ENCODE peak calls at places on chromosome 6, in five cellular contexts. V, P, N, H and U are unnamed samples.

GRCh38 chr6:52104979-52105378 is 17.6 kb upstream of the PKHD1 start:
- DNase-seq in P (no peak), V (no peak), N (no peak), H (no peak), U (no peak)

GRCh38 chr6:79461205-79461604 is 76.0 kb downstream of the LCA5 start:
- DNase-seq in N (no peak), V (no peak), H (no peak), P (no peak), U (no peak)

GRCh38 chr6:169046021-169046420 is 207.6 kb downstream of the THBS2 start:
- DNase-seq in H (no peak), N (no peak), P (no peak), V (no peak), U (no peak)

GRCh38 chr6:36124881-36125280 is 5.4 kb upstream of the MAPK13 start:
- DNase-seq in V (peak), H (no peak), P (no peak), N (no peak), U (no peak)

GRCh38 chr6:71181565-71181964 is 107.0 kb upstream of the OGFRL1 start:
- DNase-seq in P (peak), V (no peak), N (no peak), H (no peak), U (peak)

GRCh38 chr6:135358251-135358821 is 139.2 kb downstream of the AHI1 start:
- DNase-seq in N (no peak), H (no peak), P (no peak), V (no peak), U (peak)

GRCh38 chr6:124676033-124676432 is 286.2 kb upstream of the RNF217 start:
- DNase-seq in H (no peak), V (no peak), P (no peak), N (no peak), U (peak)

GRCh38 chr6:169806718-169807117 is 55.3 kb downstream of the ERMARD start:
- DNase-seq in V (peak), P (no peak), H (no peak), N (no peak), U (no peak)

GRCh38 chr6:156778615-156779205 is 1.5 kb downstream of the ARID1B start:
- DNase-seq in V (peak), H (peak), P (peak), N (peak), U (peak)

GRCh38 chr6:145349950-145350510 is 385.3 kb downstream of the EPM2A start:
- DNase-seq in V (no peak), N (peak), H (peak), P (no peak), U (no peak)

GRCh38 chr6:36666726-36667591 is 11.6 kb upstream of the CDKN1A start:
- DNase-seq in H (peak), N (peak), P (peak), V (peak), U (peak)

GRCh38 chr6:113855500-113856010 is 1.6 kb upstream of the MARCKS start:
- DNase-seq in P (peak), H (peak), N (peak), V (no peak), U (no peak)

GRCh38 chr6:94323853-94324252 is 904.5 kb upstream of the EPHA7 start:
- DNase-seq in H (peak), P (peak), V (no peak), N (no peak), U (peak)
- TF ChIP-seq CTCF in H (no peak), P (peak), V (no peak), N (no peak), U (no peak)

DNA sequence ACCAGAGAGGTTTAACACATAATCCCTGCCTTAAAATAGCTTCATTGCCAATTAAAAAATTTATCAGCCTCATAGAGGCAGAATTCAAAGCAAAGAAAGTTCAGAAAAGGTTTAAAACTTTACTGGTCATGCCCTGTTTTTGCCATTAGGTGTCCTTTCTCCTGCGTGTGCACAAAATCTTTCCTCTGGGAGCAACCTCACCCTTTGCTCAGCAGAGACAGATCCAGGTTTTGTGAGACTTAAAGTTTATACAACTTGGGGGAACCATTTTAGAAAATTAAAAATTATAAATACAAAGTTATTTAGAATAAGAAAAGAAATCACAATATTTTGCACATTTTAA is 41.8 kb upstream of the SLC22A16 start:
- DNase-seq in P (peak), V (no peak), H (no peak), N (no peak), U (peak)
- TF ChIP-seq CTCF in P (peak), V (no peak), H (peak), N (peak), U (peak)

GRCh38 chr6:13226071-13226470 is 102.3 kb downstream of the TBC1D7 start:
- DNase-seq in H (no peak), P (no peak), N (no peak), V (no peak), U (no peak)

GRCh38 chr6:13234130-13234529 is 94.2 kb downstream of the TBC1D7 start:
- DNase-seq in H (no peak), P (no peak), N (no peak), V (no peak), U (no peak)

GRCh38 chr6:13228264-13229204 is 99.8 kb downstream of the TBC1D7 start:
- DNase-seq in V (no peak), P (no peak), H (no peak), N (no peak), U (no peak)

GRCh38 chr6:13233106-13233505 is 95.2 kb downstream of the TBC1D7 start:
- DNase-seq in H (no peak), N (no peak), P (no peak), V (no peak), U (no peak)

GRCh38 chr6:13229205-13230085 is 98.9 kb downstream of the TBC1D7 start:
- DNase-seq in P (peak), V (no peak), N (peak), H (peak), U (peak)
- TF ChIP-seq CTCF in P (peak), V (no peak), N (peak), H (peak), U (peak)

GRCh38 chr6:27494103-27494502 is 21.2 kb upstream of the ZNF184 start:
- DNase-seq in N (no peak), H (no peak), V (no peak), P (no peak), U (no peak)

GRCh38 chr6:27500177-27500576 is 27.3 kb upstream of the ZNF184 start:
- DNase-seq in H (no peak), V (no peak), N (no peak), P (no peak), U (no peak)

GRCh38 chr6:27492776-27493175 is 19.9 kb upstream of the ZNF184 start:
- DNase-seq in H (no peak), P (no peak), N (no peak), V (no peak), U (no peak)

GRCh38 chr6:27494987-27495385 is 22.1 kb upstream of the ZNF184 start:
- DNase-seq in V (no peak), P (peak), H (no peak), N (no peak), U (no peak)

DNA sequence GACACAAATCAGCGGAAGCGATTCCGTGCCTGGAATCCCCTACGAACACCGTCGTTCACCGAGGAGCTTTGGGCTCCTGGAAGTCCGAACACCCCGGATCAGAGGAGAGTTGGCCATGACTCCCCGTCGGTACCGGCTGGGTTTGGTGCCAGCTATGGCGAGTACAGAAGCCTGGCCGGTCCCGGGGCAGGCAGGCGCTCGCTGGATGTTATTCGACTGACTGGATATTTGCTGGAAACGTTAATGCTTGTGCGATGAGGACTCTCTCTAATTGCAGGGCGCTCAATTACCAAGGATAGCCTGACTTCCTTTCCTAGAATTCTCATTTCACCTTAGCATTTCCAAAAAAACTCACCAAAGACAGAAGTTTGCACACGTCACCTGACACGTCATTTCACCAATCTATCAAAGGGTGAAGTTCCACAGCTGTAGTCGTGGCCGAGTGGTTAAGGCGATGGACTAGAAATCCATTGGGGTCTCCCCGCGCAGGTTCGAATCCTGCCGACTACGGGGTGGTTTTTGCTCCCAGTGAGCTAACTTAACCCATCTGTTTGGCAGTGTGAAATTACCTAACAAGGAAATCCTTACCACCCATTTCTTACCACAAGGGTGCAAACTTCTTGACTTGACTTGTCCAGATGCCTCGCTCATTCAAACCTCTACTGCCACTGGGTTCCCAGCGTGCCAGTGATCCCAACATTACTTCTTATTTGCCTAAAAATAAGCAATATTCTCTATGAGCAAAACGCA is 22.7 kb upstream of the ZNF184 start:
- DNase-seq in H (peak), V (no peak), N (peak), P (peak), U (peak)
- TF ChIP-seq CTCF in H (no peak), V (no peak), N (no peak), P (peak), U (no peak)

GRCh38 chr6:7673063-7673536 is 52.8 kb upstream of the BMP6 start:
- DNase-seq in H (peak), V (peak), P (peak), N (no peak), U (peak)
- TF ChIP-seq CTCF in H (no peak), V (no peak), P (peak), N (no peak), U (peak)